ENCODE peak calls at places on chromosomes 5 and 9, in four cellular contexts. One of them, this sample, is unnamed. For H3K36me3 and H3K4me1, the result is how much of the 10 kb centered on the place peaks cover.

GRCh38 chr5:2810644-2811043 is 59.2 kb upstream of the IRX2 start:
- DNase-seq in body of pancreas: no peak
- DNase-seq in pancreas: no peak
- DNase-seq in prostate gland: no peak
- DNase-seq in this sample: no peak

GRCh38 chr5:168661593-168662485 is 82.7 kb upstream of the PANK3 start:
- DNase-seq in body of pancreas: no peak
- DNase-seq in pancreas: no peak
- DNase-seq in prostate gland: no peak
- DNase-seq in this sample: no peak

GRCh38 chr9:104856413-104856941 is 71.5 kb downstream of the ABCA1 start:
- DNase-seq in body of pancreas: no peak
- DNase-seq in pancreas: no peak
- DNase-seq in prostate gland: no peak
- DNase-seq in this sample: no peak

GRCh38 chr5:52864376-52864775 is 76.7 kb downstream of the ITGA1 start:
- DNase-seq in body of pancreas: no peak
- DNase-seq in pancreas: no peak
- DNase-seq in prostate gland: no peak
- DNase-seq in this sample: no peak

GRCh38 chr5:92641031-92641962 is 939.7 kb downstream of the NR2F1-AS1 start:
- DNase-seq in body of pancreas: peak
- DNase-seq in pancreas: no peak
- DNase-seq in prostate gland: peak
- DNase-seq in this sample: peak

GRCh38 chr9:136881691-136882108 is 4.6 kb upstream of the TRAF2 start:
- DNase-seq in body of pancreas: no peak
- DNase-seq in pancreas: no peak
- DNase-seq in prostate gland: no peak
- DNase-seq in this sample: no peak

GRCh38 chr9:1604942-1605560 is 410.1 kb upstream of the SMARCA2 start:
- DNase-seq in body of pancreas: no peak
- DNase-seq in pancreas: no peak
- DNase-seq in prostate gland: no peak
- DNase-seq in this sample: no peak

GRCh38 chr5:99061711-99062110 is 132.9 kb upstream of the CHD1 start:
- DNase-seq in body of pancreas: no peak
- DNase-seq in pancreas: no peak
- DNase-seq in prostate gland: no peak
- DNase-seq in this sample: no peak

GRCh38 chr9:107548298-107549142 is 59.0 kb upstream of the KLF4 start:
- DNase-seq in body of pancreas: no peak
- DNase-seq in pancreas: no peak
- DNase-seq in prostate gland: no peak
- DNase-seq in this sample: no peak

GRCh38 chr9:110258671-110259070 is 2.4 kb upstream of the TXN start:
- DNase-seq in body of pancreas: no peak
- DNase-seq in pancreas: no peak
- DNase-seq in prostate gland: no peak
- DNase-seq in this sample: no peak

GRCh38 chr5:108255468-108255867 is 126.4 kb downstream of the FBXL17 start:
- DNase-seq in body of pancreas: no peak
- DNase-seq in pancreas: no peak
- DNase-seq in prostate gland: no peak
- DNase-seq in this sample: no peak

GRCh38 chr9:97860451-97861147 is 7.6 kb downstream of the FOXE1 start:
- DNase-seq in body of pancreas: no peak
- DNase-seq in pancreas: no peak
- DNase-seq in prostate gland: no peak
- DNase-seq in this sample: peak

DNA sequence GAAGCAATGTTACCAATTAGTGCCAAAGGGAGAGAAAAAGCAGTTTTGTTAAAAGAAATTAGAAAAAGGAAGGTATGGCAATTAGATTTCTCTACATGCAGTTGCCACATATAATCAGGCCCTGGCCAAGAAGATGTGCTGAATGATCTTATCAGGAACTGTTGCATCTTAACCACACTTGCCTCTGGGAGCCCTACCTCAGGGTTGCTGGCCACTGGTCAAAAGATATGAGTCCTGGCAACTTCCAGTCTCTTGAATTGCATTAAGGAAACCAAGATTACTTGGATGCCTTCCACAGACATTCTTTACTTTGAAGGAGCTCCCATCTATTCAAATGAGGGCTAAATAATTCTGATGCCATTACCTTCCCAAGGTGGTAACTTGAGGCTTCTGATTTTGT is 60.4 kb downstream of the TNC start:
- DNase-seq in body of pancreas: no peak
- DNase-seq in pancreas: no peak
- DNase-seq in prostate gland: no peak
- DNase-seq in this sample: no peak
- H3K36me3 ChIP-seq in body of pancreas: under half
- H3K36me3 ChIP-seq in pancreas: under half
- H3K36me3 ChIP-seq in prostate gland: under half
- H3K36me3 ChIP-seq in this sample: under half

GRCh38 chr5:151591144-151591819 is at the start of gene FAT2:
- DNase-seq in body of pancreas: no peak
- DNase-seq in pancreas: no peak
- DNase-seq in prostate gland: peak
- DNase-seq in this sample: peak
- H3K4me3 ChIP-seq in body of pancreas: no peak
- H3K4me3 ChIP-seq in pancreas: no peak
- H3K4me3 ChIP-seq in prostate gland: no peak
- H3K4me3 ChIP-seq in this sample: no peak

DNA sequence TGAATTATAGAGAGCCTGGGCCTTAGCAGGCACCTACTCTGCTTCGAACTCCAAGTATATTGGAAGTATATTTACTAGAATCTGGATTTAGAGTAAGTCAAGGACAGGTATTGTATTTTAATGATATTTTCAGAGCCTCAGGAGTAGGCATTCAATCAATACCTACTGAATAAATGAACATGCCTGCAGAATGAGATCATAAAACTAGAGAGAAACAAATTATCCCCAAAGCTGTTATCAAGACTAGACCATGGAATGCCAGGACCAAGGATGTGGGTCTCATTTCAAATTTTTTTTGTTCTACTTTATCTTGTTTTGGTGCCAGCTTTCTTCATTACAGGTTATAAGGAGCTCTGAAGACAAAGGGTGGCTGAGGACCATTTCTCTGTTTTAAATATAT is 66.0 kb downstream of the GDNF start:
- DNase-seq in body of pancreas: no peak
- DNase-seq in pancreas: no peak
- DNase-seq in prostate gland: no peak
- DNase-seq in this sample: no peak
- H3K4me1 ChIP-seq in body of pancreas: under half
- H3K4me1 ChIP-seq in pancreas: under half
- H3K4me1 ChIP-seq in prostate gland: under half
- H3K4me1 ChIP-seq in this sample: under half

GRCh38 chr9:123089040-123089439 is 55.6 kb downstream of the GPR21 start:
- DNase-seq in body of pancreas: no peak
- DNase-seq in pancreas: no peak
- DNase-seq in prostate gland: no peak
- DNase-seq in this sample: no peak

GRCh38 chr9:123091459-123091858 is 58.0 kb downstream of the GPR21 start:
- DNase-seq in body of pancreas: no peak
- DNase-seq in pancreas: no peak
- DNase-seq in prostate gland: no peak
- DNase-seq in this sample: no peak

GRCh38 chr9:123090956-123091355 is 57.5 kb downstream of the GPR21 start:
- DNase-seq in body of pancreas: no peak
- DNase-seq in pancreas: no peak
- DNase-seq in prostate gland: no peak
- DNase-seq in this sample: no peak

GRCh38 chr9:123089790-123090189 is 56.3 kb downstream of the GPR21 start:
- DNase-seq in body of pancreas: no peak
- DNase-seq in pancreas: no peak
- DNase-seq in prostate gland: no peak
- DNase-seq in this sample: no peak

GRCh38 chr9:123090198-123090896 is 56.9 kb downstream of the GPR21 start:
- DNase-seq in body of pancreas: no peak
- DNase-seq in pancreas: no peak
- DNase-seq in prostate gland: no peak
- DNase-seq in this sample: no peak
- H3K36me3 ChIP-seq in body of pancreas: under half
- H3K36me3 ChIP-seq in pancreas: under half
- H3K36me3 ChIP-seq in prostate gland: under half
- H3K36me3 ChIP-seq in this sample: under half

GRCh38 chr5:148336704-148337435 is 1.5 kb downstream of the SPINK9 start:
- DNase-seq in body of pancreas: no peak
- DNase-seq in pancreas: no peak
- DNase-seq in prostate gland: no peak
- DNase-seq in this sample: no peak

DNA sequence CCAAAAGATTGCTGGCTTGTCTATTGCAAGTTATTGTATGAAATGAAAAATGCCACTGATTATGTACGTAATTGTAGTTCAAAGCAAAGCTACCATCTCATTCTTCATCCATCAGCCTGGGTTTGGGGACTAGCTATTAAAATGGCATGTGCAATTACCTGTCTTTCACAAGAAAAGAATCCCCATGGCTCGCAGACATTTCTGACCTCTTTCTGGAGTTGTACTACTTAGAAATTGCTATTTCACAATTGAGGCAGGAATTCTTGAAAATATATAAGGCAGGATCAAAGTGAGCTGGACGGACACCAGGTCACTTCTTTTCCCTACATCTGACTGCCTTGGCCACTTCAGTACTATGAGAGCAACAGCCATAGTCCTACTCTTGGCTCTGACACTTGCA is at the start of gene SPINK9:
- DNase-seq in body of pancreas: no peak
- DNase-seq in pancreas: no peak
- DNase-seq in prostate gland: no peak
- DNase-seq in this sample: no peak
- H3K4me3 ChIP-seq in body of pancreas: no peak
- H3K4me3 ChIP-seq in pancreas: no peak
- H3K4me3 ChIP-seq in prostate gland: no peak
- H3K4me3 ChIP-seq in this sample: no peak

GRCh38 chr5:34690898-34691297 is 34.8 kb downstream of the RAI14 start:
- DNase-seq in body of pancreas: no peak
- DNase-seq in pancreas: no peak
- DNase-seq in prostate gland: no peak
- DNase-seq in this sample: no peak
- H3K4me1 ChIP-seq in body of pancreas: under half
- H3K4me1 ChIP-seq in pancreas: under half
- H3K4me1 ChIP-seq in prostate gland: under half
- H3K4me1 ChIP-seq in this sample: under half

GRCh38 chr5:171413153-171413910 is 6.1 kb upstream of the FGF18 start:
- DNase-seq in body of pancreas: no peak
- DNase-seq in pancreas: no peak
- DNase-seq in prostate gland: no peak
- DNase-seq in this sample: no peak

GRCh38 chr5:171407234-171407633 is 12.2 kb upstream of the FGF18 start:
- DNase-seq in body of pancreas: no peak
- DNase-seq in pancreas: no peak
- DNase-seq in prostate gland: no peak
- DNase-seq in this sample: no peak

GRCh38 chr5:171412186-171412585 is 7.3 kb upstream of the FGF18 start:
- DNase-seq in body of pancreas: no peak
- DNase-seq in pancreas: no peak
- DNase-seq in prostate gland: no peak
- DNase-seq in this sample: no peak

GRCh38 chr5:171405615-171406014 is 13.8 kb upstream of the FGF18 start:
- DNase-seq in body of pancreas: no peak
- DNase-seq in pancreas: no peak
- DNase-seq in prostate gland: no peak
- DNase-seq in this sample: no peak

GRCh38 chr5:171409164-171410136 is 10.0 kb upstream of the FGF18 start:
- DNase-seq in body of pancreas: no peak
- DNase-seq in pancreas: no peak
- DNase-seq in prostate gland: no peak
- DNase-seq in this sample: no peak
- H3K36me3 ChIP-seq in body of pancreas: under half
- H3K36me3 ChIP-seq in pancreas: under half
- H3K36me3 ChIP-seq in prostate gland: under half
- H3K36me3 ChIP-seq in this sample: under half

GRCh38 chr5:66633754-66634153 is 37.6 kb downstream of the MAST4 start:
- DNase-seq in body of pancreas: no peak
- DNase-seq in pancreas: no peak
- DNase-seq in prostate gland: no peak
- DNase-seq in this sample: no peak
- H3K4me3 ChIP-seq in body of pancreas: no peak
- H3K4me3 ChIP-seq in pancreas: no peak
- H3K4me3 ChIP-seq in prostate gland: no peak
- H3K4me3 ChIP-seq in this sample: no peak

DNA sequence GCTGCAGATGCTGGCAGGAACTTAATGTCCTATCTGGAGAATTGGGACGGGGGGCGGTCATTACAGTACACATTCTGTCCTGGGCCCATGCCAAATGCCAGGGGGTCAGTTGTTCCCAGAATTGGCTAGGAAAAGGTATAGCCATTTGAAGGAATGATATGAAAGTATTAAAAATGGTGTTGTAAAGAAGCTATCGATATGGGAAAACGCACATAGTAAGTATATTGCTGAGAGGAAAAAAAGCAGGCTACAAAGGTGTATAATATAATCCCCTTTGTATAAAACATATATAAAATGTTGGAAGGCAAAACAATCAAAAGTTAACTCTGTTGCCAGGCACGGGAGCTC is 450 bp upstream of the ARHGEF39 start:
- DNase-seq in body of pancreas: no peak
- DNase-seq in pancreas: no peak
- DNase-seq in prostate gland: no peak
- DNase-seq in this sample: no peak
- H3K4me1 ChIP-seq in body of pancreas: under half
- H3K4me1 ChIP-seq in pancreas: under half
- H3K4me1 ChIP-seq in prostate gland: under half
- H3K4me1 ChIP-seq in this sample: under half